ENCODE peak calls at places on chromosomes 5 and 9, in four cellular contexts. V is CD8-positive, alpha-beta T cell; Z is fibroblast of lung; Y is colonic mucosa. C is an unnamed sample.
A peak's percentile ranks its signal among the peaks of the same experiment; 100 is the strongest.

GRCh38 chr5:54673523-54674225 is 156.1 kb downstream of the SNX18 start:
- DNase-seq in Y (peak; percentile 29), Z (peak; percentile 51), V (peak; percentile 50), C (no peak)

GRCh38 chr9:115073456-115073855 is 44.5 kb downstream of the TNC start:
- DNase-seq in Y (no peak), V (no peak), Z (no peak), C (no peak)

GRCh38 chr9:70418822-70419545 is 4.5 kb upstream of the KLF9 start:
- DNase-seq in V (peak; percentile 65), Y (peak; percentile 92), Z (peak; percentile 97), C (peak; percentile 91)

GRCh38 chr5:74903165-74903787 is 37.1 kb upstream of the FAM169A start:
- DNase-seq in Y (peak; percentile 62), Z (no peak), V (no peak), C (peak; percentile 5)

GRCh38 chr9:4235951-4236804 is 63.7 kb downstream of the GLIS3 start:
- DNase-seq in Y (no peak), Z (peak; percentile 92), V (no peak), C (no peak)

GRCh38 chr5:69450116-69450515 is 35.2 kb downstream of the MARVELD2 start:
- DNase-seq in Y (no peak), V (no peak), Z (peak; percentile 97), C (peak; percentile 26)

GRCh38 chr5:157956271-157956885 is 97.4 kb upstream of the CLINT1 start:
- DNase-seq in V (no peak), Z (no peak), Y (no peak), C (no peak)

GRCh38 chr9:132622144-132622543 is 39.7 kb downstream of the BARHL1 start:
- DNase-seq in Z (peak; percentile 55), Y (no peak), V (no peak), C (no peak)

GRCh38 chr5:106610041-106610440 is 1060.7 kb downstream of the EFNA5 start:
- DNase-seq in Z (no peak), Y (no peak), V (no peak), C (no peak)

GRCh38 chr9:128481561-128481960 is 23.0 kb upstream of the GLE1 start:
- DNase-seq in Y (no peak), Z (no peak), V (no peak), C (no peak)

GRCh38 chr9:32590898-32591297 is 17.9 kb upstream of the NDUFB6 start:
- DNase-seq in Y (no peak), V (no peak), Z (peak; percentile 54), C (no peak)

GRCh38 chr9:75108571-75108970 is 20.3 kb downstream of the OSTF1 start:
- DNase-seq in Y (no peak), Z (peak; percentile 69), V (no peak), C (no peak)

GRCh38 chr9:126763130-126763764 is 41.6 kb upstream of the ZBTB43 start:
- DNase-seq in Y (no peak), Z (peak; percentile 52), V (no peak), C (peak; percentile 80)

GRCh38 chr5:88203977-88204735 is 64.5 kb downstream of the TMEM161B start:
- DNase-seq in Y (no peak), Z (peak; percentile 88), V (peak; percentile 12), C (no peak)

GRCh38 chr5:180950291-180950949 is 38.2 kb upstream of the BTNL3 start:
- DNase-seq in Z (no peak), V (no peak), Y (no peak), C (peak; percentile 74)

GRCh38 chr5:172562443-172562842 is 78.6 kb upstream of the NEURL1B start:
- DNase-seq in Y (no peak), V (no peak), Z (no peak), C (no peak)

GRCh38 chr9:114619205-114619758 is 8.2 kb downstream of the TMEM268 start:
- DNase-seq in Z (no peak), Y (no peak), V (no peak), C (no peak)

GRCh38 chr5:134073404-134073803 is 41.1 kb upstream of the TCF7 start:
- DNase-seq in Z (peak; percentile 29), Y (no peak), V (no peak), C (peak; percentile 58)

GRCh38 chr5:181261320-181262085 is 560 bp upstream of the TRIM52 start:
- DNase-seq in V (peak; percentile 63), Y (peak; percentile 84), Z (peak; percentile 62), C (peak; percentile 87)

GRCh38 chr9:91611582-91611981 is 187.9 kb upstream of the NFIL3 start:
- DNase-seq in Y (no peak), Z (peak; percentile 40), V (no peak), C (no peak)

GRCh38 chr9:123360161-123361085 is 4.4 kb downstream of the CRB2 start:
- DNase-seq in V (peak; percentile 7), Y (peak; percentile 95), Z (no peak), C (no peak)

GRCh38 chr9:81534138-81534865 is 155.0 kb downstream of the TLE1 start:
- DNase-seq in V (no peak), Z (no peak), Y (no peak), C (no peak)

GRCh38 chr9:104118916-104119315 is 24.8 kb downstream of the SMC2 start:
- DNase-seq in Z (no peak), Y (no peak), V (no peak), C (no peak)

GRCh38 chr5:171201285-171201684 is 107.8 kb upstream of the TLX3 start:
- DNase-seq in Z (no peak), Y (no peak), V (no peak), C (no peak)

GRCh38 chr5:1292846-1293415 is 1.9 kb downstream of the TERT start:
- DNase-seq in V (no peak), Y (peak; percentile 15), Z (no peak), C (no peak)

GRCh38 chr5:131394128-131394527 is 130.3 kb downstream of the CDC42SE2 start:
- DNase-seq in V (no peak), Z (peak; percentile 62), Y (no peak), C (no peak)

GRCh38 chr5:129506092-129506491 is 46.0 kb downstream of the ADAMTS19 start:
- DNase-seq in Y (no peak), V (no peak), Z (peak; percentile 61), C (peak; percentile 13)

GRCh38 chr5:128216860-128217531 is 133.4 kb downstream of the SLC12A2 start:
- DNase-seq in Z (peak; percentile 95), Y (no peak), V (no peak), C (peak; percentile 99)

GRCh38 chr9:122213589-122214413 is 15.0 kb downstream of the LHX6 start:
- DNase-seq in V (peak; percentile 18), Y (peak; percentile 64), Z (no peak), C (peak; percentile 48)

GRCh38 chr5:42767491-42768105 is 11.0 kb downstream of the CCDC152 start:
- DNase-seq in V (no peak), Y (no peak), Z (no peak), C (no peak)

GRCh38 chr5:174324680-174325079 is 279.2 kb downstream of the NSG2 start:
- DNase-seq in Z (peak; percentile 80), Y (no peak), V (no peak), C (no peak)

GRCh38 chr5:150440948-150441812 is 8.4 kb downstream of the RPS14 start:
- DNase-seq in Z (no peak), Y (no peak), V (no peak), C (no peak)

GRCh38 chr9:94909250-94909894 is 182.9 kb downstream of the AOPEP start:
- DNase-seq in V (no peak), Y (no peak), Z (peak; percentile 50), C (no peak)

GRCh38 chr5:173557123-173557903 is 59.1 kb downstream of the BOD1 start:
- DNase-seq in V (no peak), Z (no peak), Y (no peak), C (no peak)

GRCh38 chr5:54309751-54310432 is 481 bp downstream of the ARL15 start:
- DNase-seq in V (peak; percentile 26), Y (peak; percentile 61), Z (peak; percentile 29), C (no peak)

DNA sequence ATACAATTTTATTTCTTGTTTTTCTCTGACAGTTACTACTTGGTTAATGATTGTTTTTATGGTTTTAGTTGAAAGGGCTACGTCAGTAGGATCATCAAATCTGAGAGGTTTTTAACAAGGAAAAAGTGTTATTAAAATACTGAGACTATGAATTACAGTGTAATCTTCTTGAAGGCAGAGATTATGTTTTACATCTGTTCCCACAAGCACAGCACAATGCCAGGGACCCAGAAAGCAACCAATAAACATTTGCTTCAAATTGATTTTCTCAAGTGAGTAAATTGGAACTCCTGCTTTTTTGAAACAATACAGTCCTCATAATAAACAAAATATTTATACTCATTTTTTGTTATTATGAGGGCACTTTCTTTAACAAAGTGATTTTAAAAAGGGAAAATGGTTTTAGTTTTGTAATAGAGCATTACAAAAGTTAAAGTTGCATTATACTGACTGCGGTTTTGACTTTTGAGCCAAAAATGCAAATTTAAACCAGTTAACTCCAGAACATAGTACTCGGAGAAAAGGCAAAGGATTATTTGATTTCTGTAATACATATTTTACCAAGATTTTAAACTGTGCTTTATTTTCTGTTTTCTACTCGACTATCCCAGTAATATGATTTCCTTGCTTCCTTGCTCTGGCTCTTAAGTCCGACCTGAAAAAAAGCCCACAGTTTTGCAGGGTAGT is 176.9 kb downstream of the GDNF start:
- DNase-seq in Z (no peak), Y (no peak), V (no peak), C (no peak)
- H3K4me3 ChIP-seq in Z (no peak overlapping the region), Y (no peak overlapping the region), V (no peak overlapping the region), C (no peak overlapping the region)

GRCh38 chr9:131097259-131097947 is 1.1 kb downstream of the AIF1L start:
- DNase-seq in Y (no peak), V (no peak), Z (no peak), C (no peak)
- H3K27me3 ChIP-seq in Y (peaks cover 27% of the 10 kb centered on the region), V (peaks cover 6% of the 10 kb centered on the region), Z (peaks cover 38% of the 10 kb centered on the region), C (no peaks in the 10 kb centered on the region)

DNA sequence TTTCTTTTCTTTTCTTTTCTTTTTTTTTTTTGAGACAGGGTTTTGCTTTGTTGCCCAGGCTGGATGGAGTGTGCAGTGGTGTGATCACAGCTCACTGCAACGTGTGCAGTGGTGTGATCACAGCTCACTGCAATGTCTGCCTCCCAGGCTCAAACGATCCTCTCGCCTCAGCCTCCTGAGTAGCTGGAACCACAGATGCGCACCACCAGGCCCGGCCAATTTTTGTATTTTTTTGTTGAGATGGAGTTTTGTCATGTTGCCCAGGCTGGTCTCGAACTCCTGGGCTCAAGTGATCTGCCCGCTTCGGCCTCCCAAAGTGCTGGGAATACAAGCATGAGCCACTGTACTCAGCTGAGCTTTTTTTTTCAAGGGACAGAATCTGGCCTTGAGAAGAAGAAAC is 36.8 kb upstream of the TJP2 start:
- DNase-seq in Z (no peak), V (no peak), Y (no peak), C (no peak)
- H3K9me3 ChIP-seq in Z (no peaks in the 10 kb centered on the region), V (no peaks in the 10 kb centered on the region), Y (no peaks in the 10 kb centered on the region), C (no peaks in the 10 kb centered on the region)

GRCh38 chr5:179343021-179343781 is 2.1 kb downstream of the ADAMTS2 start:
- DNase-seq in Y (no peak), Z (peak; percentile 15), V (no peak), C (peak; percentile 88)

GRCh38 chr5:179344301-179345178 is 721 bp downstream of the ADAMTS2 start:
- DNase-seq in Z (peak; percentile 28), V (no peak), Y (no peak), C (peak; percentile 50)

GRCh38 chr5:179342577-179342976 is 2.7 kb downstream of the ADAMTS2 start:
- DNase-seq in V (no peak), Z (peak; percentile 46), Y (no peak), C (peak; percentile 76)

GRCh38 chr5:179345179-179345428 is 157 bp downstream of the ADAMTS2 start:
- DNase-seq in V (no peak), Y (no peak), Z (peak; percentile 55), C (no peak)

DNA sequence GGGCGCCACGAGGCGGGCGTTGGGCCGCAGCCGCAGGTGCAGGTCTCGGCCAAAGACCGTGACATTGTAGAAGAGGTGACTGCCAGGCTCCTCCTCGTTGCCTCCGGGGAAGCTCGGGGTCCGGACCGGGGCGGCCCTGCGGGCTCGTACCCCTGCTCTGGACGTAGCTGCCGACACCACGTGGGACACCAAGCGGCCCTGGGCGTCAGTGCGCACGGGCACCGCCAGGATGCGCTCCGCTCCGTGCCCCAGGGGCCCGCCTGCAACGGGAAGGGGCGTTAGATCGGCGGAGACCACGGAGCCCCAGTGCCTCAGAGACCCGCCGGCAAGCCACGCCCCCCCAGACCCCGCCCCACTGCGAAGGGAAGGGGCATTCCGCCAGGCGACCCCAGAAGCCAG is 1.4 kb downstream of the ADAMTS2 start:
- DNase-seq in Y (peak; percentile 25), Z (peak; percentile 42), V (no peak), C (peak; percentile 85)
- H3K4me3 ChIP-seq in Y (peak overlapping the region; percentile 32), Z (peak overlapping the region; percentile 88), V (no peak overlapping the region), C (peak overlapping the region; percentile 95)

C was measured in MG63.